ENCODE peak calls at places on chromosome 20, in four cellular contexts. A is PC-3, V is foreskin fibroblast, J is left ventricle myocardium inferior. Q is an unnamed sample.

GRCh38 chr20:23257106-23257761 is 93.4 kb upstream of the NXT1 start:
- DNase-seq in A (no peak), V (no peak), J (no peak), Q (no peak)

GRCh38 chr20:17709361-17710293 is 9.9 kb downstream of the BANF2 start:
- DNase-seq in A (no peak), V (no peak), J (no peak), Q (no peak)

GRCh38 chr20:24782801-24783630 is 166.1 kb upstream of the CST7 start:
- DNase-seq in A (peak; percentile 28), V (no peak), J (no peak), Q (no peak)

GRCh38 chr20:7980332-7981046 is 39.1 kb downstream of the TMX4 start:
- DNase-seq in A (peak; percentile 62), V (peak; percentile 47), J (no peak), Q (peak; percentile 53)

GRCh38 chr20:57263127-57263609 is 3.3 kb downstream of the BMP7 start:
- DNase-seq in A (no peak), V (no peak), J (no peak), Q (no peak)

GRCh38 chr20:16241911-16242310 is 331.3 kb downstream of the KIF16B start:
- DNase-seq in A (peak; percentile 68), V (no peak), J (no peak), Q (no peak)

GRCh38 chr20:48531505-48531904 is 296.3 kb downstream of the PREX1 start:
- DNase-seq in A (no peak), V (no peak), J (no peak), Q (no peak)

GRCh38 chr20:61766921-61767610 is 298.6 kb downstream of the TAF4 start:
- DNase-seq in A (no peak), V (no peak), J (no peak), Q (no peak)

GRCh38 chr20:5864873-5865582 is 85.3 kb downstream of the TRMT6 start:
- DNase-seq in A (peak; percentile 58), V (peak; percentile 33), J (no peak), Q (peak; percentile 52)

GRCh38 chr20:52056203-52057062 is 135.1 kb downstream of the ZFP64 start:
- DNase-seq in A (peak; percentile 99), V (peak; percentile 83), J (no peak), Q (peak; percentile 94)

GRCh38 chr20:4081396-4081795 is 66.0 kb upstream of the RNF24 start:
- DNase-seq in A (no peak), V (no peak), J (no peak), Q (no peak)

GRCh38 chr20:41152108-41152757 is 14.9 kb downstream of the PLCG1 start:
- DNase-seq in A (no peak), V (no peak), J (no peak), Q (no peak)

GRCh38 chr20:37071481-37071911 is 24.3 kb downstream of the RBL1 start:
- DNase-seq in A (peak; percentile 21), V (no peak), J (no peak), Q (peak; percentile 63)

GRCh38 chr20:35776513-35777101 is 4.8 kb downstream of the PHF20 start:
- DNase-seq in A (peak; percentile 57), V (peak; percentile 35), J (peak; percentile 46), Q (no peak)

GRCh38 chr20:52012093-52012492 is 179.5 kb downstream of the ZFP64 start:
- DNase-seq in A (no peak), V (no peak), J (no peak), Q (no peak)

GRCh38 chr20:52888096-52888495 is 84.1 kb upstream of the TSHZ2 start:
- DNase-seq in A (no peak), V (no peak), J (no peak), Q (peak; percentile 30)

GRCh38 chr20:1588869-1589460 is 30.8 kb downstream of the SIRPB1 start:
- DNase-seq in A (no peak), V (no peak), J (no peak), Q (no peak)

GRCh38 chr20:1323830-1324597 is 4.9 kb downstream of the SDCBP2 start:
- DNase-seq in A (no peak), V (no peak), J (no peak), Q (no peak)

GRCh38 chr20:19921349-19921793 is 95.8 kb upstream of the NAA20 start:
- DNase-seq in A (no peak), V (no peak), J (peak; percentile 39), Q (no peak)

GRCh38 chr20:17787816-17788215 is 88.0 kb downstream of the BANF2 start:
- DNase-seq in A (no peak), V (no peak), J (no peak), Q (no peak)

GRCh38 chr20:10131612-10132345 is 86.9 kb upstream of the SNAP25 start:
- DNase-seq in A (peak; percentile 31), V (peak; percentile 54), J (peak; percentile 64), Q (no peak)

GRCh38 chr20:52379723-52380336 is 188.3 kb upstream of the ZFP64 start:
- DNase-seq in A (peak; percentile 71), V (no peak), J (peak; percentile 26), Q (peak; percentile 58)

GRCh38 chr20:51456511-51457280 is 85.8 kb downstream of the NFATC2 start:
- DNase-seq in A (peak; percentile 100), V (peak; percentile 96), J (peak; percentile 95), Q (peak; percentile 98)

GRCh38 chr20:38270869-38271608 is 10.5 kb upstream of the KIAA1755 start:
- DNase-seq in A (peak; percentile 94), V (peak; percentile 92), J (peak; percentile 77), Q (peak; percentile 97)

GRCh38 chr20:51884561-51884960 is 82.2 kb upstream of the SALL4 start:
- DNase-seq in A (no peak), V (no peak), J (no peak), Q (no peak)

GRCh38 chr20:47305667-47306066 is 50.8 kb downstream of the ZMYND8 start:
- DNase-seq in A (no peak), V (no peak), J (no peak), Q (no peak)

GRCh38 chr20:51237278-51237677 is 214.4 kb upstream of the KCNG1 start:
- DNase-seq in A (no peak), V (peak; percentile 6), J (peak; percentile 40), Q (no peak)

GRCh38 chr20:37734228-37734980 is 40.6 kb downstream of the CTNNBL1 start:
- DNase-seq in A (no peak), V (no peak), J (no peak), Q (no peak)

GRCh38 chr20:62004614-62005013 is 61.1 kb downstream of the TAF4 start:
- DNase-seq in A (no peak), V (no peak), J (no peak), Q (no peak)

GRCh38 chr20:63290677-63291472 is 2.1 kb upstream of the COL20A1 start:
- DNase-seq in A (peak; percentile 62), V (peak; percentile 19), J (no peak), Q (peak; percentile 80)

GRCh38 chr20:46756419-46756818 is 47.0 kb downstream of the SLC2A10 start:
- DNase-seq in A (no peak), V (no peak), J (no peak), Q (no peak)

GRCh38 chr20:57712851-57713504 is 3.2 kb upstream of the PMEPA1 start:
- DNase-seq in A (peak; percentile 50), V (no peak), J (no peak), Q (no peak)

GRCh38 chr20:48471734-48472408 is 355.9 kb downstream of the PREX1 start:
- DNase-seq in A (no peak), V (no peak), J (no peak), Q (no peak)